ENCODE peak calls at places on chromosomes 3 and 15, in four cellular contexts. M is naive thymus-derived CD8-positive, alpha-beta T cell; N is mesothelial cell of epicardium; E is activated effector memory CD4-positive, alpha-beta T cell treated with Interleukin-2 at 50 U/mL for 16 hours. S is an unnamed sample.

GRCh38 chr3:54986294-54986693 is 58.4 kb upstream of the LRTM1 start:
- DNase-seq in M (no peak), N (no peak), E (no peak), S (no peak)

GRCh38 chr3:186964629-186965028 is 34.3 kb downstream of the ST6GAL1 start:
- DNase-seq in M (no peak), N (no peak), E (no peak), S (no peak)

GRCh38 chr3:149449799-149450198 is 24.7 kb upstream of the TM4SF4 start:
- DNase-seq in M (no peak), N (no peak), E (no peak), S (no peak)

GRCh38 chr15:101652783-101653430 is 726 bp upstream of the TM2D3 start:
- DNase-seq in M (no peak), N (peak), E (no peak), S (no peak)

GRCh38 chr15:96020133-96020532 is 310.4 kb upstream of the NR2F2 start:
- DNase-seq in M (no peak), N (no peak), E (no peak), S (no peak)

GRCh38 chr3:15974647-15975046 is 176.9 kb upstream of the ANKRD28 start:
- DNase-seq in M (no peak), N (no peak), E (no peak), S (no peak)

GRCh38 chr3:14989943-14990753 is 42.8 kb downstream of the NR2C2 start:
- DNase-seq in M (no peak), N (no peak), E (no peak), S (no peak)

GRCh38 chr3:35187908-35188307 is 451.4 kb upstream of the ARPP21 start:
- DNase-seq in M (no peak), N (no peak), E (no peak), S (no peak)

GRCh38 chr3:172040976-172041963 is 1.9 kb downstream of the FNDC3B start:
- DNase-seq in M (no peak), N (no peak), E (no peak), S (no peak)

GRCh38 chr15:25508369-25509002 is 69.7 kb upstream of the UBE3A start:
- DNase-seq in M (peak), N (no peak), E (no peak), S (no peak)

GRCh38 chr3:134693804-134694203 is 43.0 kb upstream of the KY start:
- DNase-seq in M (no peak), N (no peak), E (no peak), S (no peak)

GRCh38 chr3:129004639-129005295 is 3.7 kb downstream of the EFCC1 start:
- DNase-seq in M (no peak), N (no peak), E (no peak), S (no peak)

GRCh38 chr15:90286678-90287077 is 21.2 kb downstream of the NGRN start:
- DNase-seq in M (peak), N (no peak), E (peak), S (no peak)

GRCh38 chr3:13406200-13406599 is 13.9 kb downstream of the NUP210 start:
- DNase-seq in M (no peak), N (no peak), E (no peak), S (no peak)

GRCh38 chr3:11168881-11169805 is 14.8 kb downstream of the HRH1 start:
- DNase-seq in M (no peak), N (no peak), E (no peak), S (no peak)

GRCh38 chr15:99565281-99566156 is at the start of gene MEF2A:
- DNase-seq in M (peak), N (peak), E (peak), S (peak)

GRCh38 chr3:69999191-70000027 is at the start of gene SAMMSON:
- DNase-seq in M (no peak), N (no peak), E (no peak), S (no peak)

GRCh38 chr15:51874751-51875644 is 45.5 kb downstream of the TMOD3 start:
- DNase-seq in M (no peak), N (no peak), E (no peak), S (no peak)

GRCh38 chr3:130748981-130749380 is 2.4 kb upstream of the PIK3R4 start:
- DNase-seq in M (no peak), N (no peak), E (no peak), S (no peak)

GRCh38 chr15:39756806-39757522 is 25.7 kb downstream of the FSIP1 start:
- DNase-seq in M (peak), N (no peak), E (no peak), S (no peak)

GRCh38 chr15:78995921-78996780 is 51.3 kb upstream of the CTSH start:
- DNase-seq in M (no peak), N (no peak), E (no peak), S (no peak)

GRCh38 chr3:32951410-32951811 is at the start of gene CCR4:
- DNase-seq in M (peak), N (no peak), E (peak), S (peak)

GRCh38 chr15:48533982-48534381 is 111.5 kb downstream of the FBN1 start:
- DNase-seq in M (no peak), N (no peak), E (no peak), S (no peak)

GRCh38 chr3:32238816-32239637 is 547 bp downstream of the CMTM8 start:
- DNase-seq in M (peak), N (peak), E (peak), S (peak)

GRCh38 chr3:90184861-90185260 is 1077.4 kb downstream of the EPHA3 start:
- DNase-seq in M (no peak), N (no peak), E (no peak), S (no peak)

GRCh38 chr15:35618260-35619188 is 72.6 kb upstream of the DPH6 start:
- DNase-seq in M (no peak), N (no peak), E (no peak), S (no peak)